ENCODE peak calls at places on chromosomes 5 and 9, in eight cellular contexts. One of them, this sample, is unnamed.

GRCh38 chr9:71675857-71676165 is 92.5 kb downstream of the CEMIP2 start:
- DNase-seq in heart left ventricle: no peak
- DNase-seq in anterior cingulate cortex: no peak
- DNase-seq in AG09319: no peak
- DNase-seq in fibroblast of villous mesenchyme: no peak
- DNase-seq in GM03348: no peak
- DNase-seq in cerebellar cortex: no peak
- DNase-seq in GM10248: no peak
- DNase-seq in this sample: no peak

GRCh38 chr5:139982157-139982974 is 60.7 kb downstream of the NRG2 start:
- DNase-seq in cerebellar cortex: no peak
- DNase-seq in heart left ventricle: no peak
- DNase-seq in AG09319: no peak
- DNase-seq in GM10248: no peak
- DNase-seq in GM03348: no peak
- DNase-seq in anterior cingulate cortex: no peak
- DNase-seq in fibroblast of villous mesenchyme: peak
- DNase-seq in this sample: peak

GRCh38 chr5:136058031-136058971 is 29.5 kb downstream of the TGFBI start:
- DNase-seq in AG09319: peak
- DNase-seq in anterior cingulate cortex: no peak
- DNase-seq in GM10248: no peak
- DNase-seq in GM03348: peak
- DNase-seq in fibroblast of villous mesenchyme: peak
- DNase-seq in heart left ventricle: peak
- DNase-seq in cerebellar cortex: no peak
- DNase-seq in this sample: no peak

GRCh38 chr9:114078781-114079156 is 669 bp upstream of the AMBP start:
- DNase-seq in heart left ventricle: no peak
- DNase-seq in AG09319: no peak
- DNase-seq in GM03348: no peak
- DNase-seq in GM10248: no peak
- DNase-seq in cerebellar cortex: no peak
- DNase-seq in fibroblast of villous mesenchyme: no peak
- DNase-seq in anterior cingulate cortex: no peak
- DNase-seq in this sample: no peak

GRCh38 chr9:89207026-89207425 is 28.4 kb upstream of the SHC3 start:
- DNase-seq in cerebellar cortex: no peak
- DNase-seq in fibroblast of villous mesenchyme: no peak
- DNase-seq in GM10248: no peak
- DNase-seq in anterior cingulate cortex: no peak
- DNase-seq in GM03348: no peak
- DNase-seq in AG09319: no peak
- DNase-seq in heart left ventricle: no peak
- DNase-seq in this sample: no peak

GRCh38 chr9:130825051-130825651 is 9.9 kb upstream of the ABL1 start:
- DNase-seq in AG09319: no peak
- DNase-seq in anterior cingulate cortex: no peak
- DNase-seq in GM03348: peak
- DNase-seq in cerebellar cortex: peak
- DNase-seq in fibroblast of villous mesenchyme: peak
- DNase-seq in GM10248: no peak
- DNase-seq in heart left ventricle: no peak
- DNase-seq in this sample: no peak

GRCh38 chr5:59629561-59629960 is 264.0 kb downstream of the PDE4D start:
- DNase-seq in heart left ventricle: no peak
- DNase-seq in anterior cingulate cortex: no peak
- DNase-seq in AG09319: no peak
- DNase-seq in cerebellar cortex: no peak
- DNase-seq in GM03348: no peak
- DNase-seq in GM10248: no peak
- DNase-seq in fibroblast of villous mesenchyme: no peak
- DNase-seq in this sample: no peak

GRCh38 chr5:149990518-149991376 is 9.7 kb downstream of the TIGD6 start:
- DNase-seq in AG09319: peak
- DNase-seq in cerebellar cortex: peak
- DNase-seq in GM03348: peak
- DNase-seq in anterior cingulate cortex: peak
- DNase-seq in heart left ventricle: peak
- DNase-seq in GM10248: peak
- DNase-seq in fibroblast of villous mesenchyme: peak
- DNase-seq in this sample: peak

GRCh38 chr9:37827483-37828165 is 27.0 kb downstream of the DCAF10 start:
- DNase-seq in GM10248: no peak
- DNase-seq in AG09319: no peak
- DNase-seq in anterior cingulate cortex: no peak
- DNase-seq in cerebellar cortex: no peak
- DNase-seq in fibroblast of villous mesenchyme: no peak
- DNase-seq in GM03348: no peak
- DNase-seq in heart left ventricle: no peak
- DNase-seq in this sample: no peak

GRCh38 chr5:60223342-60223741 is 329.8 kb upstream of the PDE4D start:
- DNase-seq in fibroblast of villous mesenchyme: no peak
- DNase-seq in cerebellar cortex: no peak
- DNase-seq in AG09319: no peak
- DNase-seq in GM10248: no peak
- DNase-seq in GM03348: no peak
- DNase-seq in anterior cingulate cortex: no peak
- DNase-seq in heart left ventricle: no peak
- DNase-seq in this sample: no peak

GRCh38 chr5:67414712-67415111 is 218.1 kb upstream of the CD180 start:
- DNase-seq in cerebellar cortex: no peak
- DNase-seq in heart left ventricle: no peak
- DNase-seq in fibroblast of villous mesenchyme: no peak
- DNase-seq in anterior cingulate cortex: no peak
- DNase-seq in GM03348: no peak
- DNase-seq in AG09319: no peak
- DNase-seq in GM10248: no peak
- DNase-seq in this sample: no peak

GRCh38 chr9:129422032-129422842 is 198.7 kb downstream of the C9orf50 start:
- DNase-seq in GM10248: no peak
- DNase-seq in GM03348: no peak
- DNase-seq in AG09319: no peak
- DNase-seq in cerebellar cortex: no peak
- DNase-seq in fibroblast of villous mesenchyme: no peak
- DNase-seq in anterior cingulate cortex: no peak
- DNase-seq in heart left ventricle: no peak
- DNase-seq in this sample: no peak

GRCh38 chr9:106481003-106481614 is 381.9 kb upstream of the ZNF462 start:
- DNase-seq in cerebellar cortex: no peak
- DNase-seq in AG09319: no peak
- DNase-seq in GM03348: no peak
- DNase-seq in heart left ventricle: no peak
- DNase-seq in anterior cingulate cortex: no peak
- DNase-seq in fibroblast of villous mesenchyme: peak
- DNase-seq in GM10248: no peak
- DNase-seq in this sample: no peak

GRCh38 chr5:136213919-136214493 is 21.0 kb upstream of the SMIM32 start:
- DNase-seq in cerebellar cortex: no peak
- DNase-seq in GM10248: no peak
- DNase-seq in GM03348: peak
- DNase-seq in anterior cingulate cortex: no peak
- DNase-seq in heart left ventricle: no peak
- DNase-seq in fibroblast of villous mesenchyme: peak
- DNase-seq in AG09319: no peak
- DNase-seq in this sample: no peak

This sample was measured in Ammon's horn.